ENCODE peak calls at places on chromosomes 2 and 18, in six cellular contexts. One of them, this sample, is unnamed.

GRCh38 chr18:68429809-68430208 is 285.1 kb downstream of the TMX3 start:
- DNase-seq in fibroblast of villous mesenchyme: peak; percentile 39
- DNase-seq in epithelial cell of esophagus: peak; percentile 70
- DNase-seq in GM23338: no peak
- DNase-seq in HL-60: no peak
- DNase-seq in WERI-Rb-1: no peak
- DNase-seq in this sample: no peak

GRCh38 chr2:235958221-235958620 is 210.0 kb downstream of the GBX2 start:
- DNase-seq in fibroblast of villous mesenchyme: no peak
- DNase-seq in epithelial cell of esophagus: no peak
- DNase-seq in GM23338: no peak
- DNase-seq in HL-60: no peak
- DNase-seq in WERI-Rb-1: no peak
- DNase-seq in this sample: no peak

GRCh38 chr2:216292886-216293291 is 79.4 kb downstream of the MARCHF4 start:
- DNase-seq in fibroblast of villous mesenchyme: no peak
- DNase-seq in epithelial cell of esophagus: peak; percentile 43
- DNase-seq in GM23338: no peak
- DNase-seq in HL-60: no peak
- DNase-seq in WERI-Rb-1: no peak
- DNase-seq in this sample: peak; percentile 69

GRCh38 chr2:54360055-54360792 is 95.9 kb upstream of the SPTBN1 start:
- DNase-seq in fibroblast of villous mesenchyme: peak; percentile 80
- DNase-seq in epithelial cell of esophagus: no peak
- DNase-seq in GM23338: no peak
- DNase-seq in HL-60: no peak
- DNase-seq in WERI-Rb-1: no peak
- DNase-seq in this sample: peak; percentile 56

GRCh38 chr2:120685403-120686297 is 50.0 kb upstream of the GLI2 start:
- DNase-seq in fibroblast of villous mesenchyme: no peak
- DNase-seq in epithelial cell of esophagus: no peak
- DNase-seq in GM23338: no peak
- DNase-seq in HL-60: no peak
- DNase-seq in WERI-Rb-1: no peak
- DNase-seq in this sample: no peak

GRCh38 chr2:212114489-212114888 is 424.1 kb downstream of the ERBB4 start:
- DNase-seq in fibroblast of villous mesenchyme: no peak
- DNase-seq in epithelial cell of esophagus: no peak
- DNase-seq in GM23338: no peak
- DNase-seq in HL-60: no peak
- DNase-seq in WERI-Rb-1: no peak
- DNase-seq in this sample: no peak

GRCh38 chr18:48138211-48138610 is 207.8 kb upstream of the SMAD2 start:
- DNase-seq in fibroblast of villous mesenchyme: no peak
- DNase-seq in epithelial cell of esophagus: no peak
- DNase-seq in GM23338: peak; percentile 42
- DNase-seq in HL-60: no peak
- DNase-seq in WERI-Rb-1: no peak
- DNase-seq in this sample: no peak

GRCh38 chr18:44149706-44150105 is 531.0 kb upstream of the SETBP1 start:
- DNase-seq in fibroblast of villous mesenchyme: peak; percentile 59
- DNase-seq in epithelial cell of esophagus: peak; percentile 95
- DNase-seq in GM23338: no peak
- DNase-seq in HL-60: no peak
- DNase-seq in WERI-Rb-1: no peak
- DNase-seq in this sample: peak; percentile 48

GRCh38 chr2:172326211-172326509 is 101.2 kb upstream of the ITGA6 start:
- DNase-seq in fibroblast of villous mesenchyme: no peak
- DNase-seq in epithelial cell of esophagus: no peak
- DNase-seq in GM23338: no peak
- DNase-seq in HL-60: no peak
- DNase-seq in WERI-Rb-1: no peak
- DNase-seq in this sample: no peak

GRCh38 chr2:10933700-10934225 is 22.0 kb downstream of the KCNF1 start:
- DNase-seq in fibroblast of villous mesenchyme: no peak
- DNase-seq in epithelial cell of esophagus: peak; percentile 35
- DNase-seq in GM23338: no peak
- DNase-seq in HL-60: no peak
- DNase-seq in WERI-Rb-1: no peak
- DNase-seq in this sample: no peak

GRCh38 chr2:170881840-170882239 is 47.2 kb upstream of the GORASP2 start:
- DNase-seq in fibroblast of villous mesenchyme: no peak
- DNase-seq in epithelial cell of esophagus: no peak
- DNase-seq in GM23338: no peak
- DNase-seq in HL-60: no peak
- DNase-seq in WERI-Rb-1: no peak
- DNase-seq in this sample: no peak

GRCh38 chr2:215882689-215883088 is 130.7 kb downstream of the MREG start:
- DNase-seq in fibroblast of villous mesenchyme: no peak
- DNase-seq in epithelial cell of esophagus: peak; percentile 77
- DNase-seq in GM23338: no peak
- DNase-seq in HL-60: no peak
- DNase-seq in WERI-Rb-1: no peak
- DNase-seq in this sample: no peak

GRCh38 chr2:134836986-134837385 is 1.4 kb upstream of the ACMSD start:
- DNase-seq in fibroblast of villous mesenchyme: peak; percentile 17
- DNase-seq in epithelial cell of esophagus: peak; percentile 91
- DNase-seq in GM23338: no peak
- DNase-seq in HL-60: no peak
- DNase-seq in WERI-Rb-1: no peak
- DNase-seq in this sample: peak; percentile 85

GRCh38 chr2:36507408-36507812 is 90.6 kb downstream of the FEZ2 start:
- DNase-seq in fibroblast of villous mesenchyme: peak; percentile 67
- DNase-seq in epithelial cell of esophagus: peak; percentile 65
- DNase-seq in GM23338: peak; percentile 94
- DNase-seq in HL-60: peak; percentile 53
- DNase-seq in WERI-Rb-1: peak; percentile 68
- DNase-seq in this sample: peak; percentile 58

GRCh38 chr2:204024503-204024902 is 87.9 kb downstream of the ICOS start:
- DNase-seq in fibroblast of villous mesenchyme: peak; percentile 49
- DNase-seq in epithelial cell of esophagus: peak; percentile 61
- DNase-seq in GM23338: peak; percentile 73
- DNase-seq in HL-60: no peak
- DNase-seq in WERI-Rb-1: peak; percentile 27
- DNase-seq in this sample: peak; percentile 30

GRCh38 chr2:199339826-199340605 is 117.7 kb downstream of the SATB2 start:
- DNase-seq in fibroblast of villous mesenchyme: peak; percentile 77
- DNase-seq in epithelial cell of esophagus: no peak
- DNase-seq in GM23338: no peak
- DNase-seq in HL-60: peak; percentile 2
- DNase-seq in WERI-Rb-1: no peak
- DNase-seq in this sample: peak; percentile 49

GRCh38 chr2:65081232-65081685 is 25.0 kb downstream of the CEP68 start:
- DNase-seq in fibroblast of villous mesenchyme: no peak
- DNase-seq in epithelial cell of esophagus: no peak
- DNase-seq in GM23338: no peak
- DNase-seq in HL-60: peak; percentile 84
- DNase-seq in WERI-Rb-1: no peak
- DNase-seq in this sample: no peak

GRCh38 chr18:45805551-45805950 is 19.9 kb upstream of the SIGLEC15 start:
- DNase-seq in fibroblast of villous mesenchyme: peak; percentile 45
- DNase-seq in epithelial cell of esophagus: peak; percentile 57
- DNase-seq in GM23338: no peak
- DNase-seq in HL-60: no peak
- DNase-seq in WERI-Rb-1: no peak
- DNase-seq in this sample: no peak

GRCh38 chr2:240557808-240558207 is at the start of gene ANKMY1:
- DNase-seq in fibroblast of villous mesenchyme: peak; percentile 72
- DNase-seq in epithelial cell of esophagus: peak; percentile 88
- DNase-seq in GM23338: peak; percentile 95
- DNase-seq in HL-60: no peak
- DNase-seq in WERI-Rb-1: peak; percentile 10
- DNase-seq in this sample: peak; percentile 69

GRCh38 chr2:183564726-183565125 is 440.5 kb downstream of the NUP35 start:
- DNase-seq in fibroblast of villous mesenchyme: no peak
- DNase-seq in epithelial cell of esophagus: no peak
- DNase-seq in GM23338: no peak
- DNase-seq in HL-60: no peak
- DNase-seq in WERI-Rb-1: no peak
- DNase-seq in this sample: no peak

GRCh38 chr2:186424265-186424664 is 61.8 kb upstream of the ZC3H15 start:
- DNase-seq in fibroblast of villous mesenchyme: no peak
- DNase-seq in epithelial cell of esophagus: no peak
- DNase-seq in GM23338: peak; percentile 12
- DNase-seq in HL-60: no peak
- DNase-seq in WERI-Rb-1: no peak
- DNase-seq in this sample: no peak

GRCh38 chr18:50870138-50870845 is 8.6 kb upstream of the ME2 start:
- DNase-seq in fibroblast of villous mesenchyme: peak; percentile 50
- DNase-seq in epithelial cell of esophagus: peak; percentile 99
- DNase-seq in GM23338: no peak
- DNase-seq in HL-60: no peak
- DNase-seq in WERI-Rb-1: no peak
- DNase-seq in this sample: peak; percentile 54

GRCh38 chr2:174835797-174836255 is 71.6 kb upstream of the CHRNA1 start:
- DNase-seq in fibroblast of villous mesenchyme: peak; percentile 93
- DNase-seq in epithelial cell of esophagus: peak; percentile 86
- DNase-seq in GM23338: peak; percentile 38
- DNase-seq in HL-60: no peak
- DNase-seq in WERI-Rb-1: peak; percentile 10
- DNase-seq in this sample: peak; percentile 96

GRCh38 chr2:174840436-174840835 is 76.2 kb upstream of the CHRNA1 start:
- DNase-seq in fibroblast of villous mesenchyme: peak; percentile 79
- DNase-seq in epithelial cell of esophagus: no peak
- DNase-seq in GM23338: no peak
- DNase-seq in HL-60: no peak
- DNase-seq in WERI-Rb-1: no peak
- DNase-seq in this sample: peak; percentile 81

GRCh38 chr2:174839672-174840071 is 75.4 kb upstream of the CHRNA1 start:
- DNase-seq in fibroblast of villous mesenchyme: peak; percentile 57
- DNase-seq in epithelial cell of esophagus: no peak
- DNase-seq in GM23338: no peak
- DNase-seq in HL-60: no peak
- DNase-seq in WERI-Rb-1: no peak
- DNase-seq in this sample: no peak

GRCh38 chr2:174833737-174834136 is 69.5 kb upstream of the CHRNA1 start:
- DNase-seq in fibroblast of villous mesenchyme: no peak
- DNase-seq in epithelial cell of esophagus: no peak
- DNase-seq in GM23338: no peak
- DNase-seq in HL-60: no peak
- DNase-seq in WERI-Rb-1: no peak
- DNase-seq in this sample: no peak

DNA sequence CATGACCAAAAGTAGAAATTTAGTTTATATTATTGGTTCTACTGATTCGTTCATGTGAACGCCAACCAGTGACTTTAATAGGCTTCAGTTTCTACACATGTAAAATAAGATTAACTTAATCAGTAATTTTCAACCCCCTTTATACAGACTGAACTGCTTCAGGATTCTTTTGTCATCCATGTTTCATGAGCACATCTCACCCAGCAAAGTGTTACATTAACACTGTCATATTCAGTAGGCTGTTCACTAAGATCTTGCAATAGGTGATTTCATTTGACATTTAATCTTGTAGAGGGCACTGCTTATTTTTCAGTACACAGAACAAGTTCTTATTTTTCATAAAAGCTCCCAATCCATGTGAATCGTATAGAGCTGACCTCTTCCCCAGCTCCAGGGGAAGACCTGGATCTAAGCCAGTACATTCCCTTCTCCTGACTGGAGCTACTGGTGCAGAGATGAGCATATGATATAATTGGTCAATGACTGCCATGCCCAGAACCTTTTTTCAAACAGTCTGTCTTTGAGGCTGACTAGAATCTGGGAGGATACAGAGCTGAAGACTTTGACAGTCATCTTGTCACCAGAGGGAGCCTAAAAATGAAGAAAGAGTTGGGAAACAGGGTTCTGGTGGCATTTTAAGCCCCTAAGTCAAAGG is 72.2 kb upstream of the CHRNA1 start:
- DNase-seq in fibroblast of villous mesenchyme: peak; percentile 95
- DNase-seq in epithelial cell of esophagus: peak; percentile 92
- DNase-seq in GM23338: no peak
- DNase-seq in HL-60: no peak
- DNase-seq in WERI-Rb-1: no peak
- DNase-seq in this sample: peak; percentile 95
- TF ChIP-seq CTCF in fibroblast of villous mesenchyme: no peak
- TF ChIP-seq CTCF in epithelial cell of esophagus: no peak
- TF ChIP-seq CTCF in GM23338: no peak
- TF ChIP-seq CTCF in HL-60: no peak
- TF ChIP-seq CTCF in WERI-Rb-1: no peak
- TF ChIP-seq CTCF in this sample: no peak

GRCh38 chr2:153163055-153163454 is 315.5 kb downstream of the RPRM start:
- DNase-seq in fibroblast of villous mesenchyme: peak; percentile 27
- DNase-seq in epithelial cell of esophagus: peak; percentile 56
- DNase-seq in GM23338: peak; percentile 89
- DNase-seq in HL-60: peak; percentile 18
- DNase-seq in WERI-Rb-1: peak; percentile 38
- DNase-seq in this sample: no peak
- TF ChIP-seq CTCF in fibroblast of villous mesenchyme: peak; percentile 36
- TF ChIP-seq CTCF in epithelial cell of esophagus: peak; percentile 68
- TF ChIP-seq CTCF in GM23338: peak; percentile 84
- TF ChIP-seq CTCF in HL-60: no peak
- TF ChIP-seq CTCF in WERI-Rb-1: peak; percentile 54
- TF ChIP-seq CTCF in this sample: no peak

GRCh38 chr2:49532702-49533101 is 378.4 kb upstream of the FSHR start:
- DNase-seq in fibroblast of villous mesenchyme: no peak
- DNase-seq in epithelial cell of esophagus: no peak
- DNase-seq in GM23338: no peak
- DNase-seq in HL-60: no peak
- DNase-seq in WERI-Rb-1: no peak
- DNase-seq in this sample: no peak
- TF ChIP-seq CTCF in fibroblast of villous mesenchyme: no peak
- TF ChIP-seq CTCF in epithelial cell of esophagus: no peak
- TF ChIP-seq CTCF in GM23338: no peak
- TF ChIP-seq CTCF in HL-60: no peak
- TF ChIP-seq CTCF in WERI-Rb-1: no peak
- TF ChIP-seq CTCF in this sample: no peak

DNA sequence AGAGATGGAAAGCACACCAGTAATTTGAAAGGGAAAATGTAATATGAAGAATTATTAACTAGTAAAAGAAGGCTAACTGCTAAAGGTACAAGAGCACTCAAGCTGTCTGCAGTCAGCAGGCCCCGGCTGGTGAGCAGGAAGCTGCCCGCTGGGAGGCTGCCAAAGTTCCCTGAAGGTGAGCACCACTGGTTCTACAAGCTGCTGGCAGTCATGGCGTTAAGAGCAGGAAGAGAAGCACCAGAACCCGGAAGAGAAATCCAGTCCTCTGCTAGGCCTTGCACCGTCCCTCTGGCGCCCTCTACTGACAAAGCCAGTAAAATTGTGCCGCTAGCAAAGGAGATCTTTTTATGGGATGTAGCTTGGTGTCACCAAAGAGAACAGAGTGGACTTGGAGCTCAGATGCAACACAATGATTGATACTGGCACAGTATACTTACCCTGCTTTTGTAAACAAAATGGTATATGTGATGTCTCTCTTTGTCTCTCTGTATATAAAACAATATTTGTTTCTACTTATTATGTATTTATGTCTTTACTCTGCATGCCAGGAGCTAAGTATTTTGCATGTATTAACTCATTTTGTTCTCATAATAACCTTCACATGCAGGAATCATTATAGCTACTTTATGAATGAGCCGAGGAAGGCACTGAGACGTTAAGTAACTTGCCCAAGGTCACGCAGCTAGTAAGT is 28.1 kb upstream of the CASP8 start:
- DNase-seq in fibroblast of villous mesenchyme: peak; percentile 93
- DNase-seq in epithelial cell of esophagus: peak; percentile 98
- DNase-seq in GM23338: peak; percentile 97
- DNase-seq in HL-60: peak; percentile 98
- DNase-seq in WERI-Rb-1: peak; percentile 89
- DNase-seq in this sample: peak; percentile 92
- TF ChIP-seq CTCF in fibroblast of villous mesenchyme: peak; percentile 98
- TF ChIP-seq CTCF in epithelial cell of esophagus: peak; percentile 99
- TF ChIP-seq CTCF in GM23338: peak; percentile 93
- TF ChIP-seq CTCF in HL-60: peak; percentile 86
- TF ChIP-seq CTCF in WERI-Rb-1: peak; percentile 84
- TF ChIP-seq CTCF in this sample: peak; percentile 96

GRCh38 chr2:232339121-232340081 is 39.1 kb upstream of the ALPP start:
- DNase-seq in fibroblast of villous mesenchyme: no peak
- DNase-seq in epithelial cell of esophagus: no peak
- DNase-seq in GM23338: peak; percentile 76
- DNase-seq in HL-60: no peak
- DNase-seq in WERI-Rb-1: peak; percentile 29
- DNase-seq in this sample: no peak
- TF ChIP-seq CTCF in fibroblast of villous mesenchyme: peak; percentile 9
- TF ChIP-seq CTCF in epithelial cell of esophagus: peak; percentile 21
- TF ChIP-seq CTCF in GM23338: peak; percentile 50
- TF ChIP-seq CTCF in HL-60: no peak
- TF ChIP-seq CTCF in WERI-Rb-1: peak; percentile 43
- TF ChIP-seq CTCF in this sample: no peak

This sample was measured in AG10803.